ENCODE peak calls at places on chromosomes 4 and X, in eight cellular contexts. P is neural crest cell, V is endodermal cell, Y is tibial nerve, D is heart right ventricle, O is AG09309, Q is type B pancreatic cell, B is nephron progenitor cell. K is an unnamed sample.

GRCh38 chr4:128574706-128575105 is 234.8 kb upstream of the JADE1 start:
- DNase-seq in D (peak), P (peak), V (peak), Y (peak), O (no peak), Q (no peak), B (peak), K (no peak)

GRCh38 chr4:16067515-16067914 is 16.3 kb downstream of the PROM1 start:
- DNase-seq in P (no peak), Q (no peak), Y (no peak), V (peak), O (no peak), B (no peak), D (no peak), K (no peak)

GRCh38 chr4:156594619-156595018 is 377.0 kb downstream of the PDGFC start:
- DNase-seq in Y (peak), O (no peak), V (no peak), Q (no peak), B (no peak), P (no peak), D (peak), K (no peak)

GRCh38 chrX:11678174-11678573 is 12.5 kb upstream of the ARHGAP6 start:
- DNase-seq in Y (no peak), O (no peak), Q (no peak), P (no peak), V (no peak), B (no peak), D (no peak), K (no peak)

GRCh38 chr4:25654971-25655963 is at the start of gene SLC34A2:
- DNase-seq in V (peak), Y (no peak), D (no peak), Q (peak), P (peak), B (peak), O (no peak), K (no peak)

GRCh38 chrX:51336584-51336983 is 4.0 kb downstream of the NUDT10 start:
- DNase-seq in O (peak), V (peak), Q (no peak), D (no peak), B (peak), P (no peak), Y (peak), K (no peak)

GRCh38 chr4:94168321-94168720 is 39.3 kb upstream of the SMARCAD1 start:
- DNase-seq in Q (no peak), O (no peak), V (no peak), B (no peak), D (no peak), Y (no peak), P (no peak), K (no peak)

GRCh38 chr4:142380052-142380598 is 466.0 kb downstream of the INPP4B start:
- DNase-seq in Q (no peak), O (no peak), V (no peak), B (no peak), D (no peak), Y (no peak), P (no peak), K (no peak)

GRCh38 chr4:112956458-112956857 is 93.0 kb upstream of the ANK2 start:
- DNase-seq in Y (no peak), V (no peak), B (no peak), Q (no peak), O (no peak), D (no peak), P (no peak), K (no peak)

GRCh38 chr4:68466185-68466584 is 18.9 kb downstream of the TMPRSS11E start:
- DNase-seq in B (no peak), D (no peak), O (peak), P (no peak), Y (no peak), Q (no peak), V (no peak), K (no peak)

GRCh38 chr4:151276787-151277557 is at the start of gene PRSS48:
- DNase-seq in Q (peak), D (peak), P (peak), O (no peak), B (peak), V (peak), Y (peak), K (no peak)

GRCh38 chrX:9717376-9717775 is 48.3 kb downstream of the GPR143 start:
- DNase-seq in Y (no peak), V (no peak), Q (no peak), O (no peak), D (no peak), B (no peak), P (no peak), K (no peak)

GRCh38 chr4:83771113-83771705 is 235.3 kb downstream of the GPAT3 start:
- DNase-seq in D (peak), Y (no peak), Q (no peak), V (peak), B (peak), O (peak), P (peak), K (no peak)

GRCh38 chr4:683982-684571 is 4.9 kb downstream of the SLC49A3 start:
- DNase-seq in Y (peak), O (no peak), Q (peak), D (peak), V (peak), B (peak), P (peak), K (no peak)

GRCh38 chr4:37889849-37890500 is 909 bp upstream of the TBC1D1 start:
- DNase-seq in O (no peak), Q (no peak), Y (no peak), V (peak), P (no peak), D (peak), B (peak), K (no peak)

GRCh38 chr4:81314897-81315470 is 100.0 kb upstream of the PRKG2 start:
- DNase-seq in Q (no peak), P (no peak), Y (no peak), V (no peak), B (no peak), O (peak), D (no peak), K (no peak)

GRCh38 chr4:125334936-125335335 is 20.2 kb downstream of the FAT4 start:
- DNase-seq in B (no peak), P (no peak), Y (no peak), V (no peak), Q (no peak), O (no peak), D (no peak), K (no peak)

GRCh38 chrX:123756320-123756719 is 23.5 kb upstream of the THOC2 start:
- DNase-seq in D (no peak), Y (no peak), Q (no peak), O (no peak), P (no peak), B (no peak), V (no peak), K (no peak)

GRCh38 chrX:12657881-12658280 is 133.3 kb upstream of the PRPS2 start:
- DNase-seq in B (no peak), Y (no peak), V (no peak), Q (no peak), D (no peak), P (no peak), O (no peak), K (no peak)

GRCh38 chrX:146409528-146409927 is 400.0 kb upstream of the CXorf51B start:
- DNase-seq in P (no peak), O (no peak), D (no peak), V (no peak), B (no peak), Y (no peak), Q (no peak), K (no peak)

GRCh38 chr4:184384056-184384809 is 90.1 kb downstream of the IRF2 start:
- DNase-seq in Y (peak), O (peak), D (no peak), P (no peak), B (no peak), V (peak), Q (no peak), K (no peak)

GRCh38 chr4:184337907-184338306 is 120.2 kb upstream of the ENPP6 start:
- DNase-seq in O (no peak), B (no peak), D (no peak), Q (no peak), P (no peak), Y (no peak), V (no peak), K (no peak)

GRCh38 chr4:88107406-88108107 is 50.9 kb downstream of the ABCG2 start:
- DNase-seq in B (no peak), P (no peak), Y (no peak), D (no peak), V (no peak), Q (no peak), O (no peak), K (no peak)

GRCh38 chr4:68708566-68708965 is 38.1 kb upstream of the UGT2B15 start:
- DNase-seq in V (no peak), O (no peak), Y (no peak), P (no peak), Q (no peak), D (no peak), B (no peak), K (no peak)

GRCh38 chrX:138748480-138748879 is 37.0 kb upstream of the FGF13 start:
- DNase-seq in Q (no peak), B (no peak), Y (no peak), V (no peak), D (no peak), P (no peak), O (no peak), K (no peak)

GRCh38 chr4:174198396-174199179 is 84.9 kb downstream of the FBXO8 start:
- DNase-seq in Q (no peak), B (no peak), Y (no peak), O (peak), V (no peak), P (no peak), D (no peak), K (no peak)

GRCh38 chr4:16413794-16414555 is 187.7 kb upstream of the TAPT1 start:
- DNase-seq in P (no peak), B (no peak), O (no peak), V (no peak), Q (no peak), D (no peak), Y (no peak), K (no peak)

GRCh38 chrX:131262738-131263679 is 26.1 kb downstream of the IGSF1 start:
- DNase-seq in D (peak), B (peak), P (no peak), V (peak), Q (no peak), O (no peak), Y (no peak), K (no peak)

DNA sequence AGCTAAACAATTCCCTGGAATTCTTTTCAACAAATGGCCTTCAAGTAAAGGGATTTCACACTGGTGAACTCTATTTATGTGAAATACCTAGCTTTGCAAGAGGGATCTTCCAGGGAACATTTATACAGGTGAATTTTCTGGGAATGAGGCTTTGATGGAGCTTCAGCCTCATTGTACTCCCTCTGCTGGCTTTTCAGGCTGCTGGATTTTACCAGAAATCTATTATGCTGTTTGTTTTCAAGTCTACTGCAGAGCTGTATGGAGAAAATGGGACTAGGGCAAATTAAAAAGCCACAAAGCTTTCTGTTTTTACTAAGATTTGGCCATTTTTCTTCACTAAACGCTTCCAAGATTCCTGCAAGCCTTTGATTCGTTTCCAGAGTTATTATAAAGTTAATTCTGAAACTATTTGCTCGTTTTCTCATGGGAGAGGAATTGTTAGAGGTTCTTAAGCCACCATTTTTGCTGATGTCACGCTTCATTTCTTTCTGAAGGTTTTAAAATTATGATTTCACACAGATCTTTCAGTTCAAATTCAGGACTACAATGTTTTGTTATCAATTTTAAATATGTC is 31.6 kb downstream of the KDM6A start:
- DNase-seq in B (no peak), Y (no peak), O (no peak), P (no peak), V (no peak), Q (no peak), D (no peak), K (no peak)
- TF ChIP-seq CTCF in B (no peak), Y (peak), O (peak), P (no peak), V (peak), Q (no peak), D (no peak), K (no peak)

DNA sequence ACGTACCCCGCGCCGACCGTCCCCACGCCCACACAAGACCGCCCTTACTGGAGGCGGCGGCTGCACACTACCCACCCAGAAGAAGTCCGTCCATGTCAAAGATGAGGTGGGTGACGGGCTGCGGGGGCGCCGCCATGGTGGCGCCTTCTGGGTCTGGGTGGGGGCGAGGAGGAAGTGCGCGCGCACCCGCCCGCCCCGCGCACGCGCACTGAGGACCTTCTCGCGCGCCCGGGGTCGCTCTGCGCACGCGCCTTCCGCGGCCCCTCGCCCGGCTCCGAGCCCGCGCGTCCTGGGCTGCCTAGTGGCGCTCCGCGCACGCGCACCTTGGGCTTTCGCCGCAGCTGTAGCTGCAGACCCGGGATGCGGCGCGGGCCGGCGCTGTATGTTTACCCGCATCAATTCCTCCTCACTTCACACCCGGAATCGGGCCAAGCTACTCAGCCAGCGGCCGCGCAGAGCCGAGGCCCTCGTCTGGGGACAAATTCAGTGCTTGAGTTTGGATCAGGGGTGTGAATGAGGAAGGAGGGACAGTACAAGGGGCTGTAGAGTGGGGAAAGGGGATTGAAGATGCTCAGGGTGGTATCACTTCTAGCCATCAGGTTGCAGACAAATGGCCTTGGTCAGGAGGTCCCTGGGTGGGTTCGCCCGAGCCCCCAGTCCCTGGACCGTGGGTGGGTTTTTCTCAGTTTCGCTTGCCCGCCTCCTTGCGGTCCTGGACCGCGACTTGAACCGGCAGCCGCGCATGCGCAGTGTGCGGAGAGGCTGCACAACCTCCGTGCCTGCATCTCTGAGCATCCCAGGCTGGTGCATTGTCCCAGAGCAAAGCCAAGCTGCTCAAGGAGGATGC is at the start of gene PUDP:
- DNase-seq in Y (peak), B (peak), P (peak), D (peak), O (peak), V (peak), Q (peak), K (peak)
- TF ChIP-seq CTCF in Y (peak), B (no peak), P (peak), D (peak), O (peak), V (peak), Q (peak), K (peak)

GRCh38 chr4:78591404-78591803 is 39.8 kb downstream of the ANXA3 start:
- DNase-seq in Y (no peak), O (no peak), D (no peak), Q (no peak), P (no peak), B (no peak), V (no peak), K (no peak)

GRCh38 chr4:78596111-78596742 is 44.7 kb downstream of the ANXA3 start:
- DNase-seq in B (no peak), D (no peak), P (no peak), Q (no peak), O (no peak), V (no peak), Y (no peak), K (no peak)

GRCh38 chr4:78588894-78589545 is 37.5 kb downstream of the ANXA3 start:
- DNase-seq in D (no peak), B (no peak), P (no peak), Y (peak), Q (no peak), O (no peak), V (no peak), K (no peak)

GRCh38 chr4:78592104-78592783 is 40.7 kb downstream of the ANXA3 start:
- DNase-seq in B (no peak), D (no peak), V (peak), Y (no peak), Q (no peak), O (no peak), P (no peak), K (no peak)
- TF ChIP-seq CTCF in B (peak), D (peak), V (peak), Y (peak), Q (peak), O (peak), P (peak), K (peak)

GRCh38 chr4:138938371-138938699 is 77.2 kb upstream of the NOCT start:
- DNase-seq in B (no peak), O (peak), P (no peak), Q (no peak), V (no peak), D (no peak), Y (no peak), K (no peak)
- TF ChIP-seq CTCF in B (peak), O (peak), P (peak), Q (peak), V (peak), D (peak), Y (peak), K (peak)

GRCh38 chr4:115090483-115091075 is 22.8 kb downstream of the NDST4 start:
- DNase-seq in B (peak), D (no peak), O (no peak), Y (no peak), P (no peak), Q (no peak), V (no peak), K (no peak)
- TF ChIP-seq CTCF in B (peak), D (peak), O (peak), Y (peak), P (peak), Q (peak), V (peak), K (peak)

GRCh38 chr4:122305853-122306252 is 73.0 kb upstream of the ADAD1 start:
- DNase-seq in V (no peak), P (no peak), B (no peak), D (no peak), Y (no peak), O (no peak), Q (no peak), K (no peak)

DNA sequence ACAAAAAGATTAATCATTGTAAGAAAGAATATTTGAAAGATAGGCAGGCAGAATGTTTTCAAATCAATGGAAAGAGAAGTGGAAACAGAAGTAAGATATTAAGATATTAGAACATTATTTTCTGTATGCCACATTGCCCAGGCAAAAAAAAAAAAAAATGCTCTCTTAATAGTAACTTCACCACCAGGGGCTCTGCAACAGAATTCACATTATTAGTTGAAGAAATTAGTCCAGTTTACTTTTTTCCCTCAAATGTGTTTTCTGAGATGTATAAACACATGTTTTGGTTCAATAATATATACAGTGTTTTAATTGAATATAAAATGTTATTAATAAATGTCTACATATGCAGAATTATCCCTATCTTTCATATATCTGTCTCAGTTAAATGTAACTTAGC is 78.0 kb upstream of the ADAD1 start:
- DNase-seq in Q (no peak), V (no peak), P (no peak), Y (no peak), B (no peak), D (no peak), O (no peak), K (no peak)
- TF ChIP-seq CTCF in Q (peak), V (peak), P (peak), Y (no peak), B (peak), D (no peak), O (peak), K (peak)

K was measured in osteocyte.